ENCODE peak calls at places on chromosomes 16 and 17, in five cellular contexts. I is IMR-90, G is MM.1S, M is GM23338, H is OCI-LY7. X is an unnamed sample.

GRCh38 chr17:69672924-69673323 is 258.4 kb downstream of the MAP2K6 start:
- DNase-seq in I (peak), G (no peak), M (no peak), H (no peak), X (no peak)

GRCh38 chr16:85428168-85428898 is 184.8 kb upstream of the GSE1 start:
- DNase-seq in I (no peak), G (peak), M (peak), H (peak), X (peak)

GRCh38 chr17:80160536-80160935 is 9.3 kb upstream of the CARD14 start:
- DNase-seq in I (no peak), G (no peak), M (peak), H (no peak), X (no peak)

GRCh38 chr17:78664476-78665384 is 87.5 kb upstream of the DNAH17 start:
- DNase-seq in I (peak), G (no peak), M (no peak), H (no peak), X (no peak)

GRCh38 chr17:37179893-37180292 is 195.9 kb upstream of the C17orf78 start:
- DNase-seq in I (peak), G (no peak), M (no peak), H (no peak), X (no peak)

GRCh38 chr17:74816883-74817620 is 40.9 kb upstream of the NAT9 start:
- DNase-seq in I (no peak), G (no peak), M (no peak), H (no peak), X (no peak)

GRCh38 chr16:78200623-78201096 is 101.2 kb downstream of the WWOX start:
- DNase-seq in I (no peak), G (no peak), M (no peak), H (no peak), X (no peak)

GRCh38 chr17:74354123-74354522 is 7.5 kb downstream of the BTBD17 start:
- DNase-seq in I (no peak), G (peak), M (peak), H (peak), X (peak)

GRCh38 chr16:30958164-30959083 is 870 bp downstream of the SETD1A start:
- DNase-seq in I (peak), G (peak), M (peak), H (peak), X (no peak)

GRCh38 chr16:56657555-56658430 is at the start of gene MT1F:
- DNase-seq in I (peak), G (peak), M (peak), H (peak), X (no peak)

GRCh38 chr17:12549499-12549901 is 116.2 kb upstream of the MYOCD start:
- DNase-seq in I (peak), G (no peak), M (no peak), H (no peak), X (no peak)

GRCh38 chr16:81610144-81610842 is 165.7 kb downstream of the CMIP start:
- DNase-seq in I (peak), G (no peak), M (no peak), H (no peak), X (no peak)

GRCh38 chr17:65231662-65232335 is 94.6 kb downstream of the RGS9 start:
- DNase-seq in I (peak), G (peak), M (peak), H (peak), X (peak)

GRCh38 chr17:37461668-37462067 is 28.0 kb upstream of the DUSP14 start:
- DNase-seq in I (peak), G (no peak), M (no peak), H (no peak), X (no peak)

GRCh38 chr17:72525225-72525988 is 404.6 kb downstream of the SOX9 start:
- DNase-seq in I (no peak), G (no peak), M (no peak), H (no peak), X (no peak)

GRCh38 chr17:15154618-15155017 is 110.5 kb downstream of the PMP22 start:
- DNase-seq in I (peak), G (no peak), M (no peak), H (no peak), X (no peak)

GRCh38 chr17:1967092-1967662 is 58.0 kb downstream of the RTN4RL1 start:
- DNase-seq in I (no peak), G (no peak), M (peak), H (no peak), X (peak)

GRCh38 chr17:4772235-4772613 is 538 bp downstream of the TM4SF5 start:
- DNase-seq in I (no peak), G (no peak), M (no peak), H (no peak), X (no peak)

GRCh38 chr17:35294756-35295155 is 51.9 kb downstream of the SLFN5 start:
- DNase-seq in I (no peak), G (no peak), M (no peak), H (no peak), X (no peak)

GRCh38 chr17:82931696-82932060 is 91.9 kb upstream of the ZNF750 start:
- DNase-seq in I (peak), G (no peak), M (no peak), H (no peak), X (no peak)

GRCh38 chr16:75304521-75305363 is 53.3 kb upstream of the BCAR1 start:
- DNase-seq in I (peak), G (no peak), M (no peak), H (no peak), X (no peak)

GRCh38 chr17:16937431-16937830 is 34.5 kb downstream of the TNFRSF13B start:
- DNase-seq in I (no peak), G (no peak), M (no peak), H (no peak), X (no peak)

GRCh38 chr16:14500791-14501190 is 129.3 kb downstream of the PARN start:
- DNase-seq in I (peak), G (no peak), M (no peak), H (no peak), X (no peak)

GRCh38 chr17:55233840-55234239 is 30.9 kb upstream of the HLF start:
- DNase-seq in I (no peak), G (no peak), M (no peak), H (no peak), X (no peak)

GRCh38 chr16:77404823-77405222 is 30.0 kb downstream of the ADAMTS18 start:
- DNase-seq in I (no peak), G (no peak), M (no peak), H (no peak), X (no peak)

GRCh38 chr17:52419256-52419655 is 260.7 kb upstream of the CA10 start:
- DNase-seq in I (no peak), G (no peak), M (no peak), H (no peak), X (no peak)

GRCh38 chr17:81636505-81637288 is at the start of the genes NPLOC4 and TSPAN10:
- DNase-seq in I (peak), G (peak), M (peak), H (peak), X (peak)

GRCh38 chr17:81638683-81639082 is 1.7 kb downstream of the TSPAN10 start:
- DNase-seq in I (no peak), G (no peak), M (no peak), H (no peak), X (no peak)

GRCh38 chr17:81640011-81640410 is 3.0 kb downstream of the TSPAN10 start:
- DNase-seq in I (no peak), G (no peak), M (no peak), H (no peak), X (no peak)

GRCh38 chr17:81635431-81635830 is 1.5 kb downstream of the NPLOC4 start:
- DNase-seq in I (no peak), G (no peak), M (no peak), H (no peak), X (no peak)

GRCh38 chr17:81635973-81636504 is 873 bp downstream of the NPLOC4 start:
- DNase-seq in I (peak), G (peak), M (no peak), H (peak), X (peak)
- H3K27ac ChIP-seq in I (peak), G (peak), M (peak), H (peak), X (peak)

GRCh38 chr17:75829747-75830146 is 14.5 kb downstream of the UNC13D start:
- DNase-seq in I (no peak), G (no peak), M (no peak), H (no peak), X (no peak)

GRCh38 chr17:75828741-75829140 is 15.5 kb downstream of the UNC13D start:
- DNase-seq in I (no peak), G (no peak), M (no peak), H (no peak), X (no peak)

GRCh38 chr17:75831032-75831567 is 13.1 kb downstream of the UNC13D start:
- DNase-seq in I (no peak), G (no peak), M (peak), H (no peak), X (no peak)

GRCh38 chr17:75832164-75832651 is 12.0 kb downstream of the UNC13D start:
- DNase-seq in I (peak), G (no peak), M (no peak), H (no peak), X (no peak)

DNA sequence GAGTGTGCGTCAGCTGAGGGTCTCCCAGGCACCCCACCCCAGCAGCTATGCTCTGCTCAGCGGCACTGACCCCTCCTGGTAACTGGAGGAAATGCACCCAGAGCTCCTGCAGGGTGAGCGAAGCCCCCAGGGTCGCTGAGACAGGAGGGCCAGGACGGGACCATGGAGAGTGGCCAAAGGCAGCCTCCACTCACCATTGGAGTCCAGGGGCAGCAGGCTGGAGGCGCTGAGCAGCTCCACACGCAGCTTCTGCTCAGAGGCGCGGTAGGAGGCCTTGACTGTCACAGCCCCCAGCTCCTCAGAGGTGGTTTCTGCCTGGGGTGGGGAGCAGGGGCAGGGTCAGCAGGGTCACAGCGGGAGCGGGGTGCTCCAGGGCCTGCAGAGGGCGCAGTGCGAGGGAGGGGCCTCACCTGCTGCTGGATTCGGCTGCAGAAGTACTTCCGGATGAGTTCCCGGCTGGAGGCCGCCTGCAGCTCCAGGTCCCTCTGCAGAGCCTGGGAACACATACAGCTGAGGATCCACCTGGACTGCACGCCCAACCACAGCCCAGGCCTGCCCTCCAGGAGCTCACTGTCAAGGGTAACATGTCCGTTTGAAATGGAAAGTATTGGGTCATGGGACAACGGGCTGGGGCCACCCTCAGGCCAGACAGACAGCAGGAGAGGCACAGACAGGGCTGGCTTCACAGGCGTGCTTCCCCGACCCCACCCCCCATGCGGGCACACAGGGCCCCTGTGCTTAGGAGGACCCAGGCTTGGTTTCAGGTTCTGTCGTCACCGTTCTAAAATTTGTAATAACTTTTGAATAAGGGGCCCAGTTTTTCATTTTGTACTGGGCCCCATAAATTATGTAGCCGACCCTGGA is 13.8 kb downstream of the UNC13D start:
- DNase-seq in I (no peak), G (no peak), M (peak), H (peak), X (peak)
- H3K4me2 ChIP-seq in I (no peak), G (no peak), M (peak), H (no peak), X (no peak)

GRCh38 chr17:46977348-46977747 is 1.7 kb downstream of the RPRML start:
- DNase-seq in I (peak), G (no peak), M (peak), H (peak), X (no peak)
- TF ChIP-seq CTCF in I (peak), G (no peak), M (peak), H (peak), X (peak)

GRCh38 chr17:39923230-39923629 is 4.2 kb downstream of the ORMDL3 start:
- DNase-seq in I (no peak), G (no peak), M (no peak), H (no peak), X (no peak)

GRCh38 chr17:39921323-39921722 is 2.9 kb upstream of the GSDMB start:
- DNase-seq in I (no peak), G (no peak), M (no peak), H (no peak), X (no peak)

GRCh38 chr17:39923836-39924690 is 3.3 kb downstream of the ORMDL3 start:
- DNase-seq in I (peak), G (no peak), M (no peak), H (no peak), X (no peak)

GRCh38 chr17:39920218-39921210 is 2.1 kb upstream of the GSDMB start:
- DNase-seq in I (no peak), G (no peak), M (peak), H (no peak), X (peak)

GRCh38 chr17:39922006-39922405 is 3.6 kb upstream of the GSDMB start:
- DNase-seq in I (no peak), G (no peak), M (no peak), H (no peak), X (no peak)
- H3K27ac ChIP-seq in I (no peak), G (no peak), M (no peak), H (no peak), X (no peak)

GRCh38 chr16:54453863-54454262 is 167.3 kb upstream of the IRX3 start:
- DNase-seq in I (no peak), G (no peak), M (no peak), H (no peak), X (no peak)

GRCh38 chr16:54456291-54456690 is 169.7 kb upstream of the IRX3 start:
- DNase-seq in I (no peak), G (no peak), M (no peak), H (no peak), X (no peak)

GRCh38 chr16:54458923-54459322 is 172.3 kb upstream of the IRX3 start:
- DNase-seq in I (no peak), G (no peak), M (no peak), H (no peak), X (no peak)

GRCh38 chr16:54455021-54455725 is 168.6 kb upstream of the IRX3 start:
- DNase-seq in I (no peak), G (no peak), M (no peak), H (no peak), X (no peak)

DNA sequence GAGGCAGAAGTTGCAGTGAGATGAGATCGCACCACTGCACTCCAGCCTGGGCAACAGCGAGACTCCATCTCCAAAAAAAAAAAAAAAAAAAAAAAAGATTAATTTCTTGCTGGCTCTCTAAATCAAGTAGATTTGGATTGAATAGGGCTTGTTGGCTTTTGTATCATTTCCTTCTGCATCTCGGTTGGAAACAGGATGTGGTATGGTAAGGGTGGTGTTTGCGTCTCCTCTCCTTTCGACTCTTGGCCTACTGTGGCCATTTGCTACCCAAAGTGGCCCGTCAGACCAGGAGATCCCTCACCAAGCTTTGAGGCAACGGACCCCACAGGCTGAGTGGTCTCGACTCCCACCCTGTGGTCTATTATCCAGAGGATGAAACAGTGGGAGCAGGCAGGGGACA is 168.0 kb upstream of the IRX3 start:
- DNase-seq in I (no peak), G (no peak), M (no peak), H (no peak), X (no peak)
- H3K4me2 ChIP-seq in I (no peak), G (no peak), M (no peak), H (no peak), X (no peak)

X was measured in DND-41.